ENCODE peak calls at places on chromosomes 2 and 18, in five cellular contexts. W, K, F, H and V are unnamed samples.

GRCh38 chr18:31070206-31070605 is 27.7 kb upstream of the DSC3 start:
- DNase-seq in W (no peak), F (no peak), H (no peak), K (no peak), V (no peak)

GRCh38 chr2:67838205-67838604 is 224.6 kb downstream of the C1D start:
- DNase-seq in H (no peak), F (no peak), K (no peak), W (no peak), V (no peak)

GRCh38 chr2:27832396-27832795 is 57.8 kb downstream of the RBKS start:
- DNase-seq in W (peak), F (no peak), K (no peak), H (peak), V (no peak)

GRCh38 chr2:45263147-45263546 is 253.9 kb upstream of the SIX2 start:
- DNase-seq in H (no peak), K (no peak), F (no peak), W (no peak), V (no peak)

GRCh38 chr18:57759650-57760049 is 43.5 kb downstream of the ATP8B1 start:
- DNase-seq in K (no peak), W (no peak), F (no peak), H (peak), V (no peak)

GRCh38 chr18:59353079-59353680 is 5.9 kb downstream of the LMAN1 start:
- DNase-seq in K (no peak), W (no peak), F (no peak), H (no peak), V (peak)

GRCh38 chr2:151575338-151575737 is 158.9 kb downstream of the NEB start:
- DNase-seq in K (no peak), F (no peak), H (peak), W (no peak), V (no peak)

GRCh38 chr2:232350804-232351685 is 27.5 kb upstream of the ALPP start:
- DNase-seq in F (peak), W (no peak), H (no peak), K (peak), V (no peak)

GRCh38 chr2:55519908-55520885 is 679 bp downstream of the CFAP36 start:
- DNase-seq in H (peak), W (peak), K (no peak), F (no peak), V (no peak)

GRCh38 chr2:202760848-202761247 is 110.7 kb downstream of the ICA1L start:
- DNase-seq in W (no peak), K (no peak), F (no peak), H (no peak), V (no peak)

GRCh38 chr2:240419723-240420122 is 15.7 kb upstream of the GPC1 start:
- DNase-seq in W (no peak), K (no peak), F (no peak), H (no peak), V (no peak)

GRCh38 chr18:80148316-80149199 is 39.5 kb downstream of the ADNP2 start:
- DNase-seq in W (no peak), K (no peak), H (no peak), F (no peak), V (no peak)

GRCh38 chr2:11674983-11675382 is 5.0 kb upstream of the NTSR2 start:
- DNase-seq in K (no peak), F (no peak), H (no peak), W (no peak), V (no peak)

GRCh38 chr2:25894135-25894830 is 16.0 kb upstream of the ASXL2 start:
- DNase-seq in K (no peak), F (no peak), H (peak), W (peak), V (peak)

GRCh38 chr18:69916412-69916811 is 31.3 kb downstream of the CD226 start:
- DNase-seq in W (peak), H (peak), F (no peak), K (no peak), V (no peak)

GRCh38 chr2:42127425-42128424 is 41.4 kb upstream of the EML4 start:
- DNase-seq in H (no peak), F (no peak), K (no peak), W (no peak), V (no peak)

GRCh38 chr2:83594841-83595720 is 864.0 kb downstream of the SUCLG1 start:
- DNase-seq in F (no peak), K (no peak), H (no peak), W (no peak), V (no peak)

GRCh38 chr2:211875488-211875887 is 663.1 kb downstream of the ERBB4 start:
- DNase-seq in F (no peak), K (no peak), H (peak), W (peak), V (no peak)

GRCh38 chr2:152011724-152012123 is 87.1 kb downstream of the CACNB4 start:
- DNase-seq in F (no peak), W (no peak), H (no peak), K (no peak), V (no peak)

GRCh38 chr18:72107647-72108046 is 436.5 kb downstream of the CBLN2 start:
- DNase-seq in H (peak), W (no peak), F (no peak), K (no peak), V (no peak)

GRCh38 chr18:59921384-59921891 is 21.6 kb downstream of the PMAIP1 start:
- DNase-seq in K (no peak), H (peak), W (no peak), F (no peak), V (no peak)

GRCh38 chr2:167793725-167794124 is 453.7 kb downstream of the STK39 start:
- DNase-seq in K (no peak), F (no peak), W (no peak), H (no peak), V (no peak)

GRCh38 chr2:27888790-27889189 is 1.4 kb downstream of the RBKS start:
- DNase-seq in W (peak), F (no peak), K (no peak), H (peak), V (no peak)

GRCh38 chr2:189492451-189492850 is 51.2 kb downstream of the WDR75 start:
- DNase-seq in F (no peak), K (no peak), H (peak), W (peak), V (no peak)

GRCh38 chr2:177758591-177759371 is 313.8 kb downstream of the PDE11A start:
- DNase-seq in K (no peak), F (no peak), H (peak), W (peak), V (peak)

GRCh38 chr2:174465327-174465726 is 21.5 kb downstream of the GPR155 start:
- DNase-seq in H (no peak), F (no peak), W (no peak), K (no peak), V (no peak)

GRCh38 chr18:70419526-70419925 is 130.7 kb downstream of the SOCS6 start:
- DNase-seq in K (no peak), H (peak), W (peak), F (no peak), V (no peak)

GRCh38 chr18:56043691-56044090 is 455.7 kb upstream of the TCF4 start:
- DNase-seq in W (no peak), F (no peak), H (no peak), K (no peak), V (peak)